ENCODE peak calls at places on chromosomes 11 and 22, in ten cellular contexts. W, X, C, J, Y, H, O, T, E and F are unnamed samples. For H3K4me1, the result is how much of the 10 kb centered on the place peaks cover.

GRCh38 chr22:30868663-30869385 is 99.8 kb downstream of the MORC2 start:
- DNase-seq in C (no peak), E (peak), X (no peak), T (no peak), Y (no peak), W (no peak), J (no peak), H (no peak), O (peak), F (no peak)

GRCh38 chr22:41908409-41909289 is 6.2 kb downstream of the SHISA8 start:
- DNase-seq in J (no peak), T (no peak), C (no peak), H (no peak), E (peak), O (no peak), W (no peak), X (peak), Y (no peak), F (no peak)

GRCh38 chr11:23991140-23991539 is 505.7 kb upstream of the LUZP2 start:
- DNase-seq in W (no peak), O (no peak), E (no peak), T (no peak), H (no peak), J (no peak), Y (no peak), C (no peak), X (no peak), F (no peak)

GRCh38 chr11:17585911-17586695 is 39.0 kb downstream of the OTOG start:
- DNase-seq in X (no peak), O (peak), J (no peak), H (no peak), T (no peak), W (no peak), E (peak), C (no peak), Y (no peak), F (peak)

GRCh38 chr11:1929621-1930447 is 10.3 kb downstream of the TNNT3 start:
- DNase-seq in W (no peak), T (no peak), O (no peak), H (no peak), E (peak), Y (no peak), C (no peak), X (peak), J (no peak), F (peak)

GRCh38 chr11:83540112-83540675 is 254.0 kb upstream of the CCDC90B start:
- DNase-seq in E (no peak), O (no peak), H (no peak), J (no peak), W (no peak), C (no peak), X (no peak), Y (no peak), T (no peak), F (no peak)

GRCh38 chr11:86511086-86511551 is 136.4 kb downstream of the CCDC81 start:
- DNase-seq in H (no peak), Y (peak), X (no peak), E (no peak), J (no peak), C (no peak), W (no peak), O (no peak), T (no peak), F (no peak)

GRCh38 chr11:32173435-32173834 is 82.6 kb downstream of the RCN1 start:
- DNase-seq in X (peak), Y (peak), T (no peak), H (peak), J (peak), E (no peak), O (no peak), W (no peak), C (no peak), F (no peak)

GRCh38 chr11:119450590-119450989 is 27.6 kb upstream of the THY1 start:
- DNase-seq in W (no peak), H (no peak), O (no peak), T (no peak), X (no peak), Y (no peak), J (no peak), C (no peak), E (no peak), F (no peak)

DNA sequence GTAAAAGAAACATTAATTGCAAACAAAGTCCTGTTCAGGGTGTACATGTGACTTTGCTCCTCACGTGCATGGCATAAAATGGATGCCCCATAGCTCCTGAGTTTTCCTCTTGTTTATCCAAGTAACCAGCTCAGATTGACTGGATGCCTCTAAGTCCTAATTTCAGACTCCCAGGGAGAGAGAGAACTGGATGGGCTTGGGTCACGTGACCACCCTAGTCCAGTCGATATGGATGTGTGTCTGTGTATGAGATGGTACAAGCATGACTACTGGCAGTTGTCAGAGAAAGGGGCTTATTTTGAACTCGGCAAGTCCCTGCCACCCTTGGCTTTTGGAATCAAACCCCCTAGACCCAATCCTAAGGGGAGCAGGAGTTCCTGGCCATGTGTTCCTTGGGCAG is 35.4 kb upstream of the PLET1 start:
- DNase-seq in J (no peak), Y (no peak), E (no peak), X (no peak), O (no peak), H (no peak), C (no peak), W (no peak), T (no peak), F (no peak)
- H3K27ac ChIP-seq in J (no peak), Y (no peak), E (no peak), X (no peak), O (no peak), H (no peak), C (no peak), W (no peak), T (no peak), F (no peak)

GRCh38 chr11:94742645-94743044 is 25.5 kb upstream of the AMOTL1 start:
- DNase-seq in E (no peak), Y (no peak), X (no peak), H (no peak), W (no peak), O (no peak), C (no peak), J (no peak), T (no peak), F (no peak)

GRCh38 chr11:94739331-94739730 is 28.8 kb upstream of the AMOTL1 start:
- DNase-seq in X (no peak), C (no peak), T (no peak), H (no peak), Y (no peak), W (no peak), E (no peak), O (no peak), J (no peak), F (no peak)

GRCh38 chr11:94738746-94739145 is 29.4 kb upstream of the AMOTL1 start:
- DNase-seq in W (no peak), X (no peak), H (no peak), J (no peak), C (no peak), Y (no peak), O (no peak), T (no peak), E (no peak), F (no peak)

GRCh38 chr11:94740975-94741707 is 27.0 kb upstream of the AMOTL1 start:
- DNase-seq in J (peak), T (no peak), X (peak), E (peak), Y (peak), W (no peak), H (peak), C (no peak), O (peak), F (no peak)

DNA sequence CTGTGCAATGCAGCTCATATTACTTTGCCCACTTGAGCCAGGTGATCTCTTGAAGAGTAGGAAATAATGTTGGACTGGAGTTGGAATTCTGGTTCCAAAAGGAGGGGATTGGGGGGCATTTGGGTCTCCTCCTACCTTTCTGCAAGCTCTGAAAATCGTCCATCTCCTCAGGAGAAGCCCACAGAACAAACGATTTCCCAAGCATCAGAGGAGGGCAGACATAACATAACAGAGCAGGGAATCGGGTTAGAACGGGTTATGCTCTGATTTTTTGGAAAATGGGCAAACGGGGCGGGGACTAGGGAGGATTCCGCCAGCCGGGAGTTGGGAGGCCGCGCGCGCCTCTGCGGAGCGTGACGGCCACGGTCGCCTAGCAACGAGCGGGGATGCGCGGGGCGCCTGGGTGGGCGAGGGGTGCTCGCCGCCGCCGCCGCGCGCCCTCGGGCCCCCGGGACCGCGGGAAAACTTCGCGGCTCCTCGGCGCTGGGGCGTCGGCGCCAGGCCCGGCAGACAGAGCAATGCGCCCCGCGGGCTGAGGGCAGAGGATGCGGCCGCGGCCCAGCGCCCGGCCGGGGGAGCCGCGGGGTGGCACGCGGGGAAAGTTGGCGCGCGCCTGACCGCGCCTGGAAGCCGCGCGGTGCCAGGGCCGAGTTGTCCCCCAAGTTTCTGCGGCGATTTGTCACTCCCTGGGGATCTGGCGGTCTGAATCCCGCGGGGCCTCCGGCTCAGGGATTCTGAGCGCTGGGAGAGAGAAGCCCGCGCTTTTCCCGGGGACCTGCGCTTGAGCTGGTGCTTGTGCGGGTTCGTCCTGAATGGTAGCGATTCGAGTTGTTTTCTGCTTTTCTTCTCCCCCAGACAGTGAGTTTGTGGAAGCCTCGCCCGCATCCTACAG is 27.8 kb upstream of the AMOTL1 start:
- DNase-seq in X (peak), Y (no peak), C (no peak), E (peak), J (peak), O (peak), W (no peak), H (peak), T (no peak), F (no peak)
- H3K4me1 ChIP-seq in X (under half), Y (half or more), C (under half), E (under half), J (under half), O (under half), W (under half), H (under half), T (under half), F (under half)

GRCh38 chr11:122692444-122692843 is 36.9 kb downstream of the UBASH3B start:
- DNase-seq in J (no peak), E (no peak), X (no peak), T (no peak), Y (no peak), C (no peak), W (no peak), H (no peak), O (no peak), F (no peak)

GRCh38 chr11:122695076-122695620 is 39.6 kb downstream of the UBASH3B start:
- DNase-seq in H (no peak), J (no peak), W (no peak), T (no peak), E (no peak), Y (no peak), C (no peak), X (no peak), O (no peak), F (no peak)

GRCh38 chr11:122690292-122690691 is 34.8 kb downstream of the UBASH3B start:
- DNase-seq in T (no peak), O (no peak), Y (no peak), H (no peak), E (no peak), J (no peak), W (no peak), X (no peak), C (no peak), F (no peak)

GRCh38 chr11:122690801-122691649 is 35.5 kb downstream of the UBASH3B start:
- DNase-seq in Y (no peak), X (no peak), E (no peak), W (no peak), C (no peak), T (no peak), H (no peak), J (no peak), O (no peak), F (no peak)

DNA sequence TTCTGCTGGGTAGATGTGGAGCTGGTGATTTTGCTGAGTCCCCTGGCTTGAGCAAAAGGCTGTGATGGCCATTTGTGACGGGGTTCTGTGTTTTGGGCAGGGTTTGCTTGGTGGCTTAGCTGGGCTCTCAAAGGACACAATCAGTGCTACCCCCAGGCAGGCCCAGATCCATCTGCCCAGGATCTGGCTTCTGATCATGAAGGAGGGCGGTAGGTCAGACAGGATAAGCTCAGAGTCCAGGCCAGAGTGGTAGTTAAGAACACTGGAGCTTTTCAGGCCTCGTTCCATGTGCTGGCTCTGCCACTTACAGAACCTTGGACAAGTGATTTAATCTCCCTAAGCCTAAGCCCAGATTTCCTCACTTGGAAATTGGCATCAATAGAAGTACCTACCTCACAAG is 36.2 kb downstream of the UBASH3B start:
- DNase-seq in T (no peak), C (no peak), X (no peak), H (no peak), Y (no peak), J (no peak), W (no peak), E (no peak), O (no peak), F (no peak)
- H3K4me3 ChIP-seq in T (no peak), C (peak), X (no peak), H (no peak), Y (no peak), J (no peak), W (no peak), E (no peak), O (no peak), F (no peak)

DNA sequence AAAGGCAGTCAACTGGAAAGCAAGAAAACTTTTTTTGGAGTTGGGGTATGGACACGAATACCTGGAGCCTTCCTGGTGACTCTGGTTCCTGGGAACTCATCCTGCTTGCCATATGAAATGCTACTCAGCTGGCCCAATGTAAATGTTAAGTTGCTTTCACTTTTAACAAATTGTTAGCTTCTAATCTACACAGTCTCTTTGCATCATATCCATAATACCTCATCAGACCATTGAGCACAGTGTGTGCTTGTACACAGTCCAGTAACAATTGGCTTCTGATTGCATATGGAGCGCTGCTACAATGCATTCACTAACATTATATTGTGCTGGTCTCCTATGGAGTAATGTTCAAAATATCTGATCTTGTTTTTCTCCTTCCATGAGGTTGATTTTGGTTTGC is 257.5 kb downstream of the SOX6 start:
- DNase-seq in Y (no peak), H (no peak), W (no peak), T (no peak), E (no peak), J (no peak), X (no peak), O (no peak), C (no peak), F (no peak)
- H3K27ac ChIP-seq in Y (no peak), H (no peak), W (no peak), T (no peak), E (no peak), J (no peak), X (no peak), O (no peak), C (no peak), F (peak)

DNA sequence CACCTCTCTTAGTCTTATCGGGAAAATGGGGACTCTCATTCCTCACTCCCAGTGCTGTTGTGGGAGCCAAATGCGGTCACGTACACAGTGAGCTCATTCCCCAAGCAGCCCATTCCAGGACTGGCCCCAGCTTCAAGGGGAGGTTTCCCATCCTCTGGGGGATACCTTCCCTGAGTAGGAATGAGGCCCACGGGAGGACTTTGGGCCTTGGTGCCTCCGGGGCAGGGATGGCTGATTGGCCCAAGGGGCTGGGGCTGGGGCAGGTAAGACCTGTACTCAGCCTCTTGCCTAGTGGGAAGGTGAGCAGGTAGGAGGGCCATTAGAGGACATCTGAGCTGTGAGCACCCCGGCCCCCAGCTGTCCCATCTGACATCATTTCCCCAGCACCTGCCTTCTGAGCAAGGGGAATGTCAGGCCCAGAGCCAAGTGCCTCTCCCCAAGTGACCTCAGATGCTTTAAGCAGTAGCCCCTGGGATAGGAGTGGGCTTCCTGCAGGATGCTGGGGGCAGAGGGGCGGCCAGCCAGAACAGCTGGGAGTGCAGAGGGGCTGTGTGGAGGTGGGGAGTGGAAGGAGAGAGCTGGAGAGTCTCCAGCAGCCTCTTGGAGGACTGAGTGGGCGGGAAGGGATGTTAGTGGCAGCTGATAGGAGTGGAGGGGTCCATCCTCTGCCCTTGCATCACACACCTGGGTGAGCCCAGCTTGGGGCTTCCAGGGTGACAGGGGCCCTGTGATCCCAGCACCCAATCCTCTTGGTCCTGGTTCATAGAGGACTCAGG is 58.4 kb downstream of the CD82 start:
- DNase-seq in C (no peak), W (peak), Y (no peak), E (no peak), T (no peak), J (no peak), O (peak), X (no peak), H (peak), F (no peak)
- H3K4me1 ChIP-seq in C (under half), W (under half), Y (under half), E (under half), T (under half), J (under half), O (under half), X (under half), H (under half), F (under half)